ENCODE peak calls at places on chromosomes 13 and 19, in five cellular contexts. K is upper lobe of right lung, Z is MG63, E is Peyer's patch, X is WERI-Rb-1. S is an unnamed sample.

GRCh38 chr19:38443458-38444001 is 10.0 kb downstream of the RYR1 start:
- DNase-seq in Z (no peak), E (no peak), X (no peak), K (no peak), S (no peak)

GRCh38 chr13:50812242-50812641 is 31.2 kb downstream of the DLEU7 start:
- DNase-seq in K (no peak), E (no peak), Z (no peak), X (no peak), S (peak; percentile 33)

GRCh38 chr13:48006396-48006795 is 5.3 kb upstream of the SUCLA2 start:
- DNase-seq in K (no peak), X (no peak), E (no peak), Z (no peak), S (no peak)

GRCh38 chr19:43755256-43755801 is 567 bp upstream of the SMG9 start:
- DNase-seq in E (peak; percentile 92), Z (peak; percentile 10), K (peak; percentile 92), X (no peak), S (peak; percentile 70)

GRCh38 chr19:44176590-44176989 is 11.7 kb downstream of the ZNF226 start:
- DNase-seq in E (no peak), Z (no peak), K (no peak), X (no peak), S (no peak)

GRCh38 chr19:46448601-46449000 is 19.9 kb upstream of the PNMA8C start:
- DNase-seq in X (no peak), Z (no peak), E (no peak), K (no peak), S (no peak)

GRCh38 chr19:17841371-17841809 is 6.4 kb downstream of the JAK3 start:
- DNase-seq in Z (no peak), E (no peak), X (no peak), K (no peak), S (no peak)

GRCh38 chr19:50890422-50891252 is 17.4 kb downstream of the KLK2 start:
- DNase-seq in K (no peak), E (no peak), Z (no peak), X (no peak), S (no peak)

GRCh38 chr13:30698488-30699005 is 36.8 kb upstream of the ALOX5AP start:
- DNase-seq in X (no peak), Z (no peak), E (no peak), K (no peak), S (no peak)

GRCh38 chr19:3976495-3977241 is 5.8 kb upstream of the DAPK3 start:
- DNase-seq in K (no peak), E (no peak), Z (no peak), X (no peak), S (no peak)

GRCh38 chr13:31174018-31174417 is 12.3 kb upstream of the HSPH1 start:
- DNase-seq in X (no peak), Z (no peak), K (no peak), E (no peak), S (peak; percentile 42)

GRCh38 chr13:50376895-50377575 is 361.8 kb downstream of the KCNRG start:
- DNase-seq in K (no peak), E (no peak), X (peak; percentile 58), Z (no peak), S (no peak)

GRCh38 chr19:11890634-11891033 is 3.1 kb downstream of the ZNF69 start:
- DNase-seq in X (no peak), E (no peak), Z (no peak), K (no peak), S (no peak)

GRCh38 chr19:11894851-11895250 is 7.3 kb downstream of the ZNF69 start:
- DNase-seq in E (no peak), K (no peak), Z (no peak), X (no peak), S (no peak)
- H3K9me3 ChIP-seq in E (no peaks in the 10 kb centered on the region), K (peaks cover 3% of the 10 kb centered on the region), Z (peaks cover 2% of the 10 kb centered on the region), X (no peaks in the 10 kb centered on the region), S (peaks cover 16% of the 10 kb centered on the region)

GRCh38 chr19:53381376-53381775 is 13.6 kb upstream of the ZNF765 start:
- DNase-seq in K (no peak), E (no peak), Z (no peak), X (no peak), S (no peak)
- H3K9me3 ChIP-seq in K (peaks cover 37% of the 10 kb centered on the region), E (no peaks in the 10 kb centered on the region), Z (peaks cover 14% of the 10 kb centered on the region), X (no peaks in the 10 kb centered on the region), S (peaks cover 9% of the 10 kb centered on the region)

GRCh38 chr19:55962186-55962585 is 14.6 kb downstream of the NLRP8 start:
- DNase-seq in E (no peak), K (no peak), X (no peak), Z (peak; percentile 31), S (no peak)

GRCh38 chr19:55956431-55956830 is 8.8 kb downstream of the NLRP8 start:
- DNase-seq in E (no peak), Z (no peak), K (no peak), X (no peak), S (no peak)

GRCh38 chr19:55959996-55960675 is 12.5 kb downstream of the NLRP8 start:
- DNase-seq in K (no peak), Z (no peak), X (no peak), E (no peak), S (no peak)

DNA sequence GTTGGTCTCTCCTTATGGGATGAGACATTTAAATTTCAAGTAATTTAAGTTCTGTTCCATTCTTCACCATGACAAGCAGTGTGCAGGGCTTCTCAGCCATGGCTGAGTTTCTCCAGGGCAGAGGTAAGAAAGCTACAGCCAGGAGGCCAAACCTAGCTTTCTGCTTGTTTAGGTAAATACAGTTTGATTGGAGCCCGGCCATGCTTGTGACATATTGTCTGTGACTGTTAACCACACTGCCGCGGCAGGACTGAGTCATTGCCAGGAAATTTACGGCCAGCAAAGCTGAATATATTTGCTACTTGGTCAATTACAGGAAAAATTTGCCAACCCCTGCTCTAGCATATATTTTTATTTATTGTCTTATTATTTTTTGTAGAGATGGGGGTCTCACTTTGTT is 10.7 kb downstream of the NLRP8 start:
- DNase-seq in K (no peak), E (no peak), X (no peak), Z (peak; percentile 32), S (no peak)
- H3K9me3 ChIP-seq in K (no peaks in the 10 kb centered on the region), E (no peaks in the 10 kb centered on the region), X (no peaks in the 10 kb centered on the region), Z (no peaks in the 10 kb centered on the region), S (no peaks in the 10 kb centered on the region)

DNA sequence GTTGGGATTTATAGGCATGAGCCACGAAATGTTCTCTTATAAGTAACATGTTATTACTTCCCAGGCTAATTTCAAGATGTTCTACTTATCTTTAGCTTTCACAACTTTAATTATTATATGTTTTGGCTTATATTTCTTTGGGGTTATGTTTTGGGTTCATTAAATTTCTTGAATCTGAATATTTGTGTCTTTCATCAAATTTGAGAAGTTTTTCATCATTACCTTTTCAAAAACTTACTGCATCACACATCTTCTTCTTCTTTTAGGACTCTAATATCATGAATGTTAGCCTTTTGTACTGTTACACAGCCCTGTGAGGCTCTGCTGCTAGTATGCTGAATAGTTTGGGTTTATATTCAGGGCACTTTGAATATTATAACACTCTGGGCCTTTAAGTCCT is 9.7 kb upstream of the ZNF266 start:
- DNase-seq in E (no peak), K (no peak), X (no peak), Z (no peak), S (no peak)
- H3K9me3 ChIP-seq in E (no peaks in the 10 kb centered on the region), K (peaks cover 52% of the 10 kb centered on the region), X (peaks cover 2% of the 10 kb centered on the region), Z (peaks cover 52% of the 10 kb centered on the region), S (no peaks in the 10 kb centered on the region)

S was measured in SJCRH30.